ENCODE peak calls at places on chromosomes 6 and 20, in ten cellular contexts. G is tibial nerve; M is T-helper 1 cell; T is HTR-8/SVneo; F is aorta; Q is germinal center; N is H7; L is stimulated activated CD4-positive, alpha-beta T cell treated with anti-CD3 and anti-CD28 coated beads, Interleukin-15, amount 100 ng/mL, for 48 hours; I is GM03348; Y is heart left ventricle. H is an unnamed sample.

GRCh38 chr20:63295422-63295821 is 2.4 kb downstream of the COL20A1 start:
- DNase-seq in M (no peak), L (no peak), N (no peak), F (no peak), Q (no peak), I (no peak), G (no peak), Y (peak), T (no peak), H (no peak)

GRCh38 chr20:6665621-6666345 is 101.7 kb upstream of the BMP2 start:
- DNase-seq in Y (no peak), T (no peak), M (no peak), Q (no peak), I (no peak), L (no peak), G (no peak), F (no peak), N (no peak), H (peak)

GRCh38 chr20:62580733-62581132 is 61.6 kb upstream of the SLCO4A1 start:
- DNase-seq in I (no peak), G (no peak), Q (no peak), F (no peak), N (no peak), M (no peak), Y (peak), T (no peak), L (no peak), H (no peak)

GRCh38 chr6:72968704-72969103 is 256.6 kb downstream of the KHDC1L start:
- DNase-seq in F (no peak), Y (no peak), T (peak), L (no peak), M (no peak), N (no peak), Q (no peak), G (no peak), I (no peak), H (no peak)

GRCh38 chr6:128284128-128284527 is 236.3 kb downstream of the PTPRK start:
- DNase-seq in I (no peak), Y (no peak), Q (no peak), L (no peak), N (no peak), M (no peak), F (no peak), T (no peak), G (no peak), H (no peak)

GRCh38 chr20:11432407-11432806 is 485.3 kb upstream of the BTBD3 start:
- DNase-seq in I (peak), T (peak), N (no peak), M (no peak), G (no peak), Q (no peak), F (no peak), L (no peak), Y (no peak), H (no peak)

GRCh38 chr6:1631251-1631650 is 21.5 kb downstream of the FOXC1 start:
- DNase-seq in T (no peak), I (no peak), G (no peak), F (no peak), Y (no peak), M (no peak), N (no peak), L (no peak), Q (no peak), H (no peak)

GRCh38 chr6:65088575-65088974 is 618.5 kb downstream of the EYS start:
- DNase-seq in N (no peak), M (no peak), T (no peak), G (no peak), L (no peak), Q (no peak), Y (no peak), I (no peak), F (no peak), H (no peak)

GRCh38 chr6:135202821-135203220 is 21.7 kb downstream of the MYB start:
- DNase-seq in Y (no peak), T (no peak), G (no peak), L (no peak), F (no peak), M (no peak), N (no peak), I (peak), Q (no peak), H (no peak)

GRCh38 chr6:56551409-56552120 is 91.1 kb downstream of the DST start:
- DNase-seq in M (no peak), F (no peak), N (no peak), Q (no peak), G (no peak), T (no peak), I (no peak), Y (no peak), L (no peak), H (no peak)

GRCh38 chr6:168313371-168314028 is 6.1 kb downstream of the DACT2 start:
- DNase-seq in Y (no peak), F (no peak), I (no peak), Q (no peak), L (no peak), G (no peak), N (peak), T (no peak), M (no peak), H (no peak)

GRCh38 chr20:43534016-43534415 is 24.8 kb upstream of the SGK2 start:
- DNase-seq in M (no peak), G (no peak), L (no peak), Q (no peak), F (no peak), T (no peak), I (no peak), N (no peak), Y (no peak), H (no peak)

GRCh38 chr6:101700655-101701054 is 307.1 kb downstream of the GRIK2 start:
- DNase-seq in Y (no peak), N (no peak), L (no peak), T (no peak), F (no peak), G (no peak), I (no peak), M (no peak), Q (no peak), H (no peak)

GRCh38 chr6:123458218-123458617 is 178.5 kb downstream of the TRDN start:
- DNase-seq in M (no peak), N (no peak), F (no peak), L (no peak), G (no peak), T (no peak), Y (no peak), I (no peak), Q (no peak), H (no peak)

GRCh38 chr20:22545045-22545444 is 39.3 kb downstream of the FOXA2 start:
- DNase-seq in Q (no peak), L (no peak), T (no peak), G (no peak), M (no peak), Y (no peak), F (no peak), N (no peak), I (no peak), H (no peak)

GRCh38 chr6:125253881-125254280 is 47.9 kb downstream of the HDDC2 start:
- DNase-seq in I (no peak), N (no peak), M (no peak), T (no peak), F (no peak), Q (no peak), L (no peak), Y (no peak), G (no peak), H (no peak)

GRCh38 chr6:3943373-3943772 is 94.2 kb downstream of the FAM50B start:
- DNase-seq in I (no peak), G (no peak), M (no peak), L (no peak), Y (peak), Q (no peak), N (no peak), F (no peak), T (no peak), H (no peak)

GRCh38 chr6:163958646-163959045 is 544.1 kb downstream of the QKI start:
- DNase-seq in Q (no peak), M (no peak), Y (no peak), N (peak), I (no peak), T (peak), F (no peak), L (no peak), G (no peak), H (no peak)

GRCh38 chr6:15804461-15804784 is 141.6 kb upstream of the DTNBP1 start:
- DNase-seq in G (no peak), T (no peak), F (no peak), L (no peak), N (no peak), Q (no peak), M (no peak), I (no peak), Y (no peak), H (no peak)

GRCh38 chr6:33312361-33313104 is 1.3 kb downstream of the TAPBP start:
- DNase-seq in G (peak), M (peak), N (peak), T (peak), L (peak), I (peak), F (peak), Q (peak), Y (peak), H (peak)

GRCh38 chr6:10205120-10205519 is 209.8 kb downstream of the TFAP2A start:
- DNase-seq in M (no peak), T (no peak), Q (no peak), Y (no peak), L (no peak), N (no peak), I (no peak), F (no peak), G (no peak), H (no peak)

GRCh38 chr6:3899970-3900439 is 50.8 kb downstream of the FAM50B start:
- DNase-seq in N (no peak), F (no peak), T (no peak), Q (no peak), G (no peak), I (no peak), Y (no peak), M (no peak), L (no peak), H (no peak)

GRCh38 chr6:111871725-111872520 is 1.3 kb downstream of the FYN start:
- DNase-seq in M (no peak), Q (peak), G (no peak), Y (peak), N (no peak), L (no peak), I (peak), F (no peak), T (peak), H (peak)

GRCh38 chr6:125114248-125114858 is 39.2 kb upstream of the TPD52L1 start:
- DNase-seq in T (peak), I (peak), Q (peak), F (no peak), M (peak), L (no peak), G (peak), N (no peak), Y (peak), H (no peak)

GRCh38 chr6:12229332-12229731 is 60.8 kb upstream of the EDN1 start:
- DNase-seq in L (no peak), N (no peak), M (no peak), G (no peak), Y (no peak), I (no peak), Q (no peak), F (no peak), T (no peak), H (no peak)

GRCh38 chr6:144006731-144007454 is 1.2 kb downstream of the PLAGL1 start:
- DNase-seq in L (no peak), F (no peak), I (peak), N (peak), Y (no peak), T (no peak), G (no peak), Q (no peak), M (no peak), H (peak)

GRCh38 chr6:193773-194310 is 98.4 kb upstream of the DUSP22 start:
- DNase-seq in Q (no peak), I (no peak), T (no peak), F (no peak), G (no peak), L (peak), M (no peak), N (no peak), Y (no peak), H (no peak)

GRCh38 chr6:75526502-75527127 is 33.0 kb upstream of the FILIP1 start:
- DNase-seq in Y (peak), T (peak), F (peak), M (peak), L (peak), I (peak), Q (peak), N (peak), G (peak), H (peak)

GRCh38 chr20:25281541-25281991 is 33.7 kb downstream of the PYGB start:
- DNase-seq in Q (peak), F (peak), I (no peak), T (no peak), G (peak), Y (peak), L (no peak), M (no peak), N (no peak), H (no peak)

GRCh38 chr6:112927641-112928040 is 580.5 kb downstream of the RFPL4B start:
- DNase-seq in I (peak), G (no peak), M (no peak), N (no peak), F (no peak), Y (no peak), T (no peak), L (no peak), Q (no peak), H (no peak)

GRCh38 chr6:24766685-24767462 is 7.9 kb upstream of the GMNN start:
- DNase-seq in T (peak), I (peak), N (peak), G (no peak), Y (no peak), Q (peak), F (no peak), L (no peak), M (no peak), H (peak)

GRCh38 chr20:45247860-45248259 is 6.5 kb downstream of the SLPI start:
- DNase-seq in Y (no peak), I (no peak), M (no peak), T (no peak), L (no peak), N (no peak), Q (no peak), F (no peak), G (no peak), H (no peak)